ENCODE peak calls at places on chromosome 5, in seven cellular contexts. L is K562, F is HepG2, H is HCT116, O is H1, E is SK-N-SH, X is GM12878. M is an unnamed sample.

GRCh38 chr5:115194671-115195070 is 25.0 kb upstream of the TRIM36 start:
- DNase-seq in L (no peak), F (peak), H (no peak), O (no peak), E (peak), X (no peak), M (no peak)

GRCh38 chr5:125560476-125561225 is 814.2 kb upstream of the ZNF608 start:
- DNase-seq in L (no peak), F (no peak), H (no peak), O (no peak), E (no peak), X (no peak), M (no peak)

GRCh38 chr5:58450811-58451629 is 8.9 kb downstream of the PLK2 start:
- DNase-seq in L (no peak), F (no peak), H (no peak), O (no peak), E (no peak), X (no peak), M (no peak)

GRCh38 chr5:101897914-101898313 is 398.2 kb downstream of the SLCO4C1 start:
- DNase-seq in L (no peak), F (no peak), H (no peak), O (peak), E (peak), X (peak), M (peak)

GRCh38 chr5:180491496-180491895 is 2.7 kb upstream of the CNOT6 start:
- DNase-seq in L (no peak), F (no peak), H (no peak), O (no peak), E (no peak), X (no peak), M (no peak)

GRCh38 chr5:3534997-3535396 is 60.6 kb upstream of the IRX1 start:
- DNase-seq in L (no peak), F (no peak), H (no peak), O (no peak), E (no peak), X (no peak), M (no peak)

GRCh38 chr5:56167522-56167921 is 65.6 kb downstream of the ANKRD55 start:
- DNase-seq in L (no peak), F (no peak), H (no peak), O (no peak), E (no peak), X (no peak), M (no peak)

GRCh38 chr5:147734839-147735238 is 47.7 kb downstream of the JAKMIP2 start:
- DNase-seq in L (no peak), F (no peak), H (no peak), O (no peak), E (no peak), X (no peak), M (no peak)

GRCh38 chr5:172090976-172091547 is 84.6 kb upstream of the FBXW11 start:
- DNase-seq in L (no peak), F (no peak), H (no peak), O (no peak), E (no peak), X (no peak), M (no peak)

GRCh38 chr5:78927657-78928282 is 57.3 kb downstream of the ARSB start:
- DNase-seq in L (no peak), F (peak), H (peak), O (peak), E (no peak), X (no peak), M (peak)

GRCh38 chr5:67338416-67338815 is 141.8 kb upstream of the CD180 start:
- DNase-seq in L (no peak), F (no peak), H (no peak), O (no peak), E (no peak), X (no peak), M (no peak)

GRCh38 chr5:115398726-115399125 is 102.3 kb upstream of the CCDC112 start:
- DNase-seq in L (no peak), F (no peak), H (no peak), O (no peak), E (no peak), X (no peak), M (no peak)

GRCh38 chr5:166240705-166241104 is 2050.7 kb upstream of the WWC1 start:
- DNase-seq in L (no peak), F (no peak), H (no peak), O (no peak), E (no peak), X (no peak), M (no peak)

GRCh38 chr5:9351535-9351934 is 194.3 kb downstream of the SEMA5A start:
- DNase-seq in L (no peak), F (no peak), H (no peak), O (no peak), E (no peak), X (no peak), M (no peak)

GRCh38 chr5:116411101-116411571 is 163.5 kb downstream of the SEMA6A start:
- DNase-seq in L (no peak), F (no peak), H (no peak), O (no peak), E (no peak), X (no peak), M (no peak)

GRCh38 chr5:159878988-159879471 is 37.3 kb upstream of the ADRA1B start:
- DNase-seq in L (peak), F (peak), H (no peak), O (peak), E (peak), X (no peak), M (no peak)

GRCh38 chr5:159874308-159874707 is 42.0 kb upstream of the ADRA1B start:
- DNase-seq in L (no peak), F (no peak), H (no peak), O (no peak), E (no peak), X (no peak), M (no peak)

GRCh38 chr5:159880676-159881075 is 35.6 kb upstream of the ADRA1B start:
- DNase-seq in L (no peak), F (no peak), H (no peak), O (no peak), E (no peak), X (no peak), M (no peak)

GRCh38 chr5:159877087-159877486 is 39.2 kb upstream of the ADRA1B start:
- DNase-seq in L (no peak), F (no peak), H (no peak), O (no peak), E (no peak), X (no peak), M (no peak)

GRCh38 chr5:159877894-159878448 is 38.3 kb upstream of the ADRA1B start:
- DNase-seq in L (no peak), F (no peak), H (no peak), O (no peak), E (no peak), X (no peak), M (no peak)
- TF ChIP-seq SIN3A in L (no peak), F (no peak), H (no peak), O (no peak), E (no peak), X (no peak), M (no peak)

DNA sequence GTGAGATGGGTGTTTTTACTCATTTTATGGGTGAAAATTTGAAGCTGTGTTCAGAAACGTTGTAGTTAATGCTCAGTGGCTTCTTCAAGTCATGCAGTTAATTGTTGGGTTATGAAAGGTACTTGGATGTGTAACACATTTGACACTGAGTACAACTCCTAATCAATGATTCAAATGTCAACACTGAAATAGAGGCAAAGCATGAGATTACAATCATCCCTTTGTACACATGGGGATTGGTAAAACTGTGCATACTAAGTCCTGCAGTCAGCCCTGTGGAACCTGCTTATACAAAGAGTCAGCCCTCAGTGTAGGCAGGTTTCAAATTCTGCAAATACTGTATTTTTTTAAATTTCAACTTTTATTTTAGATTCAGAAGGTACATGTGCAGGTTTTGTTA is 3.3 kb downstream of the ABLIM3 start:
- DNase-seq in L (no peak), F (peak), H (no peak), O (no peak), E (no peak), X (no peak), M (no peak)
- TF ChIP-seq SIN3A in L (no peak), F (no peak), H (no peak), O (no peak), E (no peak), X (no peak), M (no peak)

DNA sequence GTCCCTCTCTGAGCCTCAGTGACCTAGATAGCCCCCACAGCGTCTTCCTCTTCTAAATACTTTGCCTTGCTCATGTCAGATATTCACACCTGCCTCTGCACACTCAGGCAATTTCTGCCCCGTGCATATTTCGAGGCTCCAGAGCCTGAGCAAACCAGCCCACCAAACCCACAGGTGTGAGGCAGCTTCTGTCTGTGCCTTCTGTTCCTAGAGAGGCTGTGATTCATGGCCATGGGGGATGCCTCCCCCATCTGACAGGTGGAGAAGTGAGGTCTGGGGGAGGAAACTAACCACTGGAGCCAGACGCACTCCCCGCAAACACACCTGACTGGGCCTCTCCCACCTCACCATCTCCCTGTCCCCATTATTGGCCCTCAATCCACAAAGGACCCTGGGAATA is 42.7 kb upstream of the CPLX2 start:
- DNase-seq in L (no peak), F (no peak), H (no peak), O (no peak), E (no peak), X (no peak), M (no peak)
- TF ChIP-seq SIN3A in L (no peak), F (no peak), H (no peak), O (no peak), E (no peak), X (no peak), M (no peak)

DNA sequence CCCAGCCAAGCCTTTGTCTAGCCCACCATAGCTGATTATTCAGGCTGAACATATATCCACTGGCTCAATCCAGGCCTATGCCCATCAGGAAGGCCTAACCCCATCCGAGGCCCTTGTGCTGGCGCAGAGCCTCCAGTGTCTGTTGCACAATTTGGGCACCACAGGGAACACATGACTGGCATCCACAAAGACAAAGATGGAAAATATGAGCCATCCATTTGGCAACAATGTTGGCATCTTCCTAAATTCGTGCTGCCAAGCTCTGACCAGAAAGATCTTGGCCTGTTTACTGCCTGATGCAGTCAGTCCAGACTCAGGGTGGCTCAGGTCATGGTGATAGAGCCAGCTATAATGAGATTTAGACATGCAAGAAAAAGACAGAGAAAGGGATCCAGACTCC is 233.8 kb downstream of the PIK3R1 start:
- DNase-seq in L (no peak), F (no peak), H (no peak), O (no peak), E (no peak), X (no peak), M (no peak)
- TF ChIP-seq SIN3A in L (no peak), F (no peak), H (no peak), O (no peak), E (no peak), X (no peak), M (no peak)

GRCh38 chr5:343461-344401 is 22.2 kb downstream of the AHRR start:
- DNase-seq in L (no peak), F (peak), H (peak), O (peak), E (peak), X (no peak), M (no peak)
- TF ChIP-seq SIN3A in L (no peak), F (no peak), H (no peak), O (no peak), E (no peak), X (no peak), M (no peak)

GRCh38 chr5:110869927-110870326 is 131.1 kb downstream of the SLC25A46 start:
- DNase-seq in L (no peak), F (no peak), H (no peak), O (no peak), E (no peak), X (no peak), M (no peak)
- TF ChIP-seq SIN3A in L (no peak), F (no peak), H (no peak), O (no peak), E (no peak), X (no peak), M (no peak)

GRCh38 chr5:54273715-54274114 is 36.7 kb downstream of the ARL15 start:
- DNase-seq in L (no peak), F (peak), H (no peak), O (no peak), E (no peak), X (no peak), M (no peak)

GRCh38 chr5:54274944-54275343 is 35.4 kb downstream of the ARL15 start:
- DNase-seq in L (no peak), F (no peak), H (no peak), O (no peak), E (no peak), X (no peak), M (no peak)

GRCh38 chr5:54278031-54278830 is 32.1 kb downstream of the ARL15 start:
- DNase-seq in L (no peak), F (no peak), H (no peak), O (no peak), E (no peak), X (no peak), M (no peak)

GRCh38 chr5:54272746-54273145 is 37.6 kb downstream of the ARL15 start:
- DNase-seq in L (no peak), F (no peak), H (no peak), O (no peak), E (no peak), X (no peak), M (no peak)

GRCh38 chr5:54275361-54275760 is 35.0 kb downstream of the ARL15 start:
- DNase-seq in L (no peak), F (no peak), H (no peak), O (no peak), E (no peak), X (no peak), M (no peak)
- TF ChIP-seq SIN3A in L (no peak), F (no peak), H (no peak), O (no peak), E (no peak), X (no peak), M (no peak)

GRCh38 chr5:149981233-149981632 is 19.2 kb downstream of the TIGD6 start:
- DNase-seq in L (no peak), F (no peak), H (no peak), O (no peak), E (no peak), X (no peak), M (no peak)
- TF ChIP-seq SIN3A in L (no peak), F (no peak), H (no peak), O (no peak), E (no peak), X (no peak), M (no peak)

DNA sequence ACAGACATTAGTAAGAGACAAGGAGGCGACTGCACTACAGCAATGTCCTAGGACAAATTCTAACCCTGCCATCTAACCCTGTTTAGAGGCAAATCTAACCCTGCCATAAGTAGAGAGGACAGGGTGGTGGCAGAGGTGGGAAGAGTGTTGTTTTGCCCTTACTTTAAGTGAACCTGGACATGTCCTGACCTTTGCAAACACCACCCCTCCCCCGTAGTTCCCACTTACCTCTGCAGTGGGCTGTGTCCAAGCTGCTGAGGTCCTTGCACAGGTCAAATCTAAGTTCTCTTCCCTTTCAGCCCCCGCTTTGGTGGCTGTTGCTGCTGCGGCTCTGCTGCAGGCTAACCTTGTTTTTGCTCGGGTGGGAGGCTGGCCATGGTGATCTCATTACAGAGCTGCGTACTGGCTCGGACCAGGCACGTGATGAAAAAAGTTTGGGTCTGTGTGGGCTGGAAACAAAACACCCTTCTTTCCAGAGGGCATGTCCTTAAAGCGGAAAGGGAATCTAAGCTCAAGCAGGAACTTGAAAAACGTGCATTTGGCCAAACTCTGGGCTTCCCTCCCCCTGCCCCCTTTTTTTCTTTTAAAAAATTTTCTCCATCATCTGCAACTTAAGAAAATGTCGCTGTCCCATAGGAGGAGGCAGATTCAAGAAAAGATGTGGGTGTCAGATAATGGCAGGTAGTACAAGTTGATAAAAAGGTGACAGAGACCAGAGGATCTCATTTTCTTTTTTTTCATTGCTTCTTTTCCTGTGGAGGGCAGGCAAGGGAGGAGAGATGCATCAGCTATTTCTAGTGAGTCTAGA is at the start of gene FAXDC2:
- DNase-seq in L (peak), F (peak), H (no peak), O (peak), E (peak), X (no peak), M (no peak)
- TF ChIP-seq SIN3A in L (no peak), F (no peak), H (no peak), O (no peak), E (no peak), X (no peak), M (no peak)

GRCh38 chr5:149628221-149628620 is 46.9 kb downstream of the ARHGEF37 start:
- DNase-seq in L (no peak), F (no peak), H (no peak), O (no peak), E (peak), X (no peak), M (no peak)
- TF ChIP-seq SIN3A in L (no peak), F (no peak), H (no peak), O (no peak), E (no peak), X (no peak), M (no peak)